ENCODE peak calls at places on chromosomes 3 and 15, in five cellular contexts. M is HFFc6, S is adrenal gland, D is foreskin keratinocyte, V is AG10803. G is an unnamed sample.

GRCh38 chr15:63054985-63055384 is 12.4 kb downstream of the TPM1 start:
- DNase-seq in M (no peak), S (no peak), D (no peak), V (no peak), G (no peak)

GRCh38 chr3:151770941-151771340 is 37.2 kb downstream of the AADACL2 start:
- DNase-seq in M (no peak), S (peak), D (no peak), V (peak), G (peak)

GRCh38 chr15:77985031-77985930 is 92.2 kb downstream of the TBC1D2B start:
- DNase-seq in M (no peak), S (peak), D (no peak), V (no peak), G (no peak)

GRCh38 chr3:5069627-5070026 is 52.5 kb upstream of the ARL8B start:
- DNase-seq in M (no peak), S (no peak), D (no peak), V (no peak), G (no peak)

GRCh38 chr15:65083262-65083701 is 6.7 kb downstream of the KBTBD13 start:
- DNase-seq in M (no peak), S (no peak), D (no peak), V (no peak), G (no peak)

GRCh38 chr3:188305220-188305619 is 151.3 kb downstream of the LPP start:
- DNase-seq in M (no peak), S (no peak), D (no peak), V (no peak), G (no peak)

GRCh38 chr15:41691471-41691870 is 31.3 kb downstream of the MGA start:
- DNase-seq in M (no peak), S (no peak), D (peak), V (no peak), G (no peak)

GRCh38 chr3:27712136-27713065 is 9.7 kb downstream of the EOMES start:
- DNase-seq in M (peak), S (peak), D (peak), V (peak), G (peak)

GRCh38 chr3:52277071-52277964 is 1.1 kb downstream of the WDR82 start:
- DNase-seq in M (peak), S (peak), D (no peak), V (peak), G (no peak)

GRCh38 chr3:16587703-16588070 is 17.5 kb downstream of the DAZL start:
- DNase-seq in M (peak), S (no peak), D (no peak), V (peak), G (no peak)

GRCh38 chr3:17204049-17204650 is 319.4 kb downstream of the PLCL2 start:
- DNase-seq in M (no peak), S (no peak), D (no peak), V (no peak), G (no peak)

GRCh38 chr3:126109146-126109859 is 25.4 kb upstream of the SLC41A3 start:
- DNase-seq in M (no peak), S (peak), D (no peak), V (no peak), G (no peak)

GRCh38 chr15:80141916-80142598 is 10.7 kb upstream of the FAH start:
- DNase-seq in M (no peak), S (no peak), D (peak), V (no peak), G (no peak)

GRCh38 chr15:69303337-69304175 is 4.8 kb downstream of the PAQR5 start:
- DNase-seq in M (no peak), S (no peak), D (no peak), V (peak), G (no peak)

GRCh38 chr3:65672876-65673815 is 365.6 kb downstream of the MAGI1 start:
- DNase-seq in M (peak), S (peak), D (peak), V (peak), G (peak)

GRCh38 chr3:28388978-28389377 is 40.4 kb upstream of the AZI2 start:
- DNase-seq in M (no peak), S (no peak), D (no peak), V (no peak), G (no peak)

GRCh38 chr3:42229942-42230688 is 35.9 kb downstream of the CCK start:
- DNase-seq in M (peak), S (no peak), D (peak), V (peak), G (peak)

GRCh38 chr3:57228734-57229505 is 1.4 kb downstream of the APPL1 start:
- DNase-seq in M (peak), S (no peak), D (peak), V (peak), G (peak)

GRCh38 chr15:88342666-88343065 is 86.1 kb upstream of the NTRK3 start:
- DNase-seq in M (peak), S (no peak), D (no peak), V (peak), G (no peak)

GRCh38 chr3:123602325-123602724 is 17.5 kb upstream of the HACD2 start:
- DNase-seq in M (peak), S (no peak), D (peak), V (peak), G (peak)

GRCh38 chr15:90266061-90266431 is 574 bp downstream of the NGRN start:
- DNase-seq in M (peak), S (peak), D (peak), V (no peak), G (no peak)

GRCh38 chr15:78389356-78389755 is 48.7 kb upstream of the IREB2 start:
- DNase-seq in M (peak), S (no peak), D (no peak), V (peak), G (peak)

GRCh38 chr15:48389701-48390143 is 58.5 kb downstream of the DUT start:
- DNase-seq in M (peak), S (no peak), D (peak), V (peak), G (no peak)

GRCh38 chr3:183826448-183826847 is 1.1 kb upstream of the MAP6D1 start:
- DNase-seq in M (no peak), S (peak), D (no peak), V (no peak), G (no peak)

GRCh38 chr3:179446501-179446900 is 4.8 kb downstream of the GNB4 start:
- DNase-seq in M (peak), S (no peak), D (no peak), V (peak), G (no peak)

GRCh38 chr3:140233702-140234101 is 298.7 kb downstream of the CLSTN2 start:
- DNase-seq in M (no peak), S (no peak), D (no peak), V (no peak), G (no peak)

GRCh38 chr3:135918600-135918999 is 46.9 kb upstream of the PPP2R3A start:
- DNase-seq in M (peak), S (no peak), D (peak), V (peak), G (no peak)

GRCh38 chr15:98025237-98025636 is 64.7 kb downstream of the ARRDC4 start:
- DNase-seq in M (peak), S (no peak), D (peak), V (peak), G (no peak)

GRCh38 chr15:64249406-64249805 is 86.6 kb upstream of the PPIB start:
- DNase-seq in M (no peak), S (no peak), D (peak), V (no peak), G (no peak)

GRCh38 chr3:46749129-46749528 is 31.5 kb upstream of the PRSS50 start:
- DNase-seq in M (no peak), S (no peak), D (no peak), V (no peak), G (no peak)

GRCh38 chr3:87987952-87988351 is 70.9 kb downstream of the CGGBP1 start:
- DNase-seq in M (no peak), S (no peak), D (no peak), V (no peak), G (no peak)

GRCh38 chr15:43521419-43521818 is 4.0 kb downstream of the MAP1A start:
- DNase-seq in M (no peak), S (peak), D (no peak), V (no peak), G (no peak)

GRCh38 chr3:194397757-194398312 is 1.2 kb downstream of the GP5 start:
- DNase-seq in M (no peak), S (no peak), D (no peak), V (no peak), G (no peak)

GRCh38 chr15:65336767-65337435 is 32.4 kb downstream of the RNU5B-1 start:
- DNase-seq in M (no peak), S (no peak), D (no peak), V (no peak), G (no peak)

GRCh38 chr15:79887517-79887916 is 9.3 kb downstream of the MTHFS start:
- DNase-seq in M (no peak), S (no peak), D (no peak), V (peak), G (no peak)

GRCh38 chr3:127639173-127640030 is 10.4 kb downstream of the PODXL2 start:
- DNase-seq in M (peak), S (no peak), D (peak), V (peak), G (no peak)

GRCh38 chr3:88219138-88219792 is 69.5 kb downstream of the C3orf38 start:
- DNase-seq in M (peak), S (peak), D (peak), V (peak), G (no peak)

DNA sequence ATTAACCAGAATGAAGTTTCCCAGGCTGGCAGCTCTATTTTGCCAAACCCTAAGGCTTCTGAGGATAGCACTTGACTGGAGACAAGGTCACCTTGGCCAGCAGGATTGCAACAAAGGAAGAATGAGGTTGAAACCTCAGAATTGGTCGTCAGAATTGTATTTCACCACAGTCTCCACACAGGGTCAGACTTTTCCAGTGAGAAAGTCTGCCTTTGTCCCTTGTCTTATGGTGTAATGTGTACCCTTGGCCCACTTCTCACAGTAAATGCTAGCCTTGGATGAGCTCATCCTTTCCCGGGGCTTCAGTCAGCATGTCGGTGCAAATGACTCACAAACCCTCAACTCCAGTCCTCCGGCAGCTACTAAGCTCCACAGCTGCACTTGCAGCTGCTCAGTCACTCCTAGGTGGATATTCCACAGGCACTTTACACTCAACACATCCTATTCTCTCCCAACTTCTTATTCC is 19.7 kb downstream of the SSR3 start:
- DNase-seq in M (peak), S (peak), D (peak), V (peak), G (peak)
- TF ChIP-seq CTCF in M (peak), S (peak), D (peak), V (peak), G (peak)

GRCh38 chr15:25790003-25790660 is 73.0 kb downstream of the ATP10A start:
- DNase-seq in M (peak), S (peak), D (no peak), V (peak), G (peak)
- TF ChIP-seq CTCF in M (peak), S (no peak), D (no peak), V (peak), G (peak)

GRCh38 chr15:61364871-61365270 is 135.8 kb upstream of the RORA start:
- DNase-seq in M (no peak), S (no peak), D (no peak), V (no peak), G (no peak)

DNA sequence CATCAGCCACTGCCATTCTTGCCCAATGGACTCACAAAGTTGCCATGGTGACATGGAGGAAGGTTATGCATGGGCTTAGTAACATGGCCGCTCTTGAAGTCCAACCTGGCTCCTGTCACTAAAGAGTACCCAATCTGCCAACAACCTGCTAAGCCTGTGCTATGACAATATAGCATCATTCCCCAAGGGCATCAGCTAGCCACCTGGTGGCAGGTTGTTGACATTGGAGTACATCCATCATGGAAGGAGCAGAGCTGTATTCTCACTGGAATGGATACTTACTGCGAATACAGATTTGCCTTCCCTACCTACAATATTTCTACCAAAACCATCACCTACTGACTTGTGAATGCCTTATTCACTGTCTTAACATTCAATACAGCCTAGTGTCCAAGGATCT is 138.9 kb upstream of the RORA start:
- DNase-seq in M (no peak), S (no peak), D (no peak), V (no peak), G (no peak)
- TF ChIP-seq CTCF in M (no peak), S (no peak), D (peak), V (no peak), G (no peak)

GRCh38 chr3:111904376-111905241 is 45.5 kb downstream of the PHLDB2 start:
- DNase-seq in M (peak), S (no peak), D (peak), V (peak), G (peak)
- TF ChIP-seq CTCF in M (peak), S (peak), D (peak), V (peak), G (no peak)

GRCh38 chr3:1088503-1088902 is 4.3 kb upstream of the CNTN6 start:
- DNase-seq in M (no peak), S (no peak), D (no peak), V (no peak), G (no peak)

GRCh38 chr3:1091276-1091675 is 1.5 kb upstream of the CNTN6 start:
- DNase-seq in M (no peak), S (no peak), D (no peak), V (no peak), G (no peak)

GRCh38 chr3:1082024-1082633 is 10.7 kb upstream of the CNTN6 start:
- DNase-seq in M (no peak), S (peak), D (peak), V (peak), G (no peak)

GRCh38 chr3:1092061-1092460 is 763 bp upstream of the CNTN6 start:
- DNase-seq in M (no peak), S (no peak), D (no peak), V (no peak), G (no peak)

GRCh38 chr3:1087066-1087555 is 5.7 kb upstream of the CNTN6 start:
- DNase-seq in M (peak), S (peak), D (peak), V (peak), G (peak)
- TF ChIP-seq CTCF in M (no peak), S (peak), D (peak), V (peak), G (no peak)

GRCh38 chr15:92690370-92690769 is 34.8 kb upstream of the FAM174B start:
- DNase-seq in M (peak), S (no peak), D (no peak), V (no peak), G (no peak)

GRCh38 chr15:92696096-92696495 is 40.5 kb upstream of the FAM174B start:
- DNase-seq in M (no peak), S (no peak), D (no peak), V (no peak), G (no peak)

GRCh38 chr15:92693922-92694331 is 38.4 kb upstream of the FAM174B start:
- DNase-seq in M (no peak), S (no peak), D (no peak), V (peak), G (no peak)
- TF ChIP-seq CTCF in M (peak), S (peak), D (peak), V (peak), G (peak)

G was measured in AG09319.